ENCODE peak calls at places on chromosomes 11 and 22, in nine cellular contexts. V is ovary, K is Peyer's patch, X is Caco-2, H is astrocyte, Q is thoracic aorta, B is GM10248, N is Calu3, M is right atrium auricular region. G is an unnamed sample.

GRCh38 chr11:27429740-27430451 is 42.7 kb downstream of the LGR4 start:
- DNase-seq in B (no peak), Q (no peak), M (no peak), V (no peak), N (no peak), H (peak), K (no peak), X (no peak), G (peak)

GRCh38 chr11:31246451-31247165 is 122.9 kb downstream of the DCDC1 start:
- DNase-seq in N (no peak), K (no peak), X (no peak), H (peak), B (no peak), V (no peak), M (no peak), Q (no peak), G (no peak)

GRCh38 chr11:73325036-73325981 is 17.2 kb downstream of the ARHGEF17 start:
- DNase-seq in X (no peak), H (no peak), B (peak), K (no peak), N (no peak), Q (no peak), V (no peak), M (no peak), G (peak)

GRCh38 chr11:110069158-110069737 is 23.9 kb upstream of the ZC3H12C start:
- DNase-seq in H (peak), Q (no peak), K (no peak), X (no peak), V (no peak), M (no peak), B (no peak), N (no peak), G (peak)

GRCh38 chr11:68904458-68904847 is 762 bp downstream of the IGHMBP2 start:
- DNase-seq in Q (no peak), B (no peak), M (no peak), K (no peak), N (peak), X (no peak), V (no peak), H (no peak), G (no peak)

GRCh38 chr22:39534591-39535301 is 2.2 kb upstream of the RPS19BP1 start:
- DNase-seq in X (peak), M (peak), H (no peak), K (peak), N (peak), B (peak), Q (no peak), V (peak), G (no peak)

GRCh38 chr11:86218125-86219081 is 26.1 kb upstream of the EED start:
- DNase-seq in Q (no peak), B (peak), K (peak), X (peak), H (peak), V (peak), N (peak), M (peak), G (peak)

GRCh38 chr11:57459112-57460016 is 964 bp upstream of the RTN4RL2 start:
- DNase-seq in B (peak), V (no peak), Q (no peak), N (no peak), M (no peak), H (no peak), X (no peak), K (no peak), G (no peak)

GRCh38 chr11:7571640-7572000 is 57.8 kb downstream of the PPFIBP2 start:
- DNase-seq in K (peak), X (peak), N (peak), M (peak), V (peak), B (peak), Q (no peak), H (peak), G (peak)

GRCh38 chr11:134474070-134474860 is 62.2 kb upstream of the B3GAT1 start:
- DNase-seq in V (no peak), X (no peak), B (no peak), N (no peak), H (no peak), K (peak), Q (no peak), M (no peak), G (no peak)

GRCh38 chr11:270451-271208 is 7.6 kb upstream of the NLRP6 start:
- DNase-seq in X (no peak), N (no peak), Q (no peak), V (no peak), B (no peak), H (no peak), K (peak), M (no peak), G (no peak)

GRCh38 chr11:123543796-123544195 is 110.6 kb downstream of the SCN3B start:
- DNase-seq in K (no peak), N (no peak), Q (no peak), B (no peak), X (no peak), V (no peak), H (peak), M (no peak), G (peak)

GRCh38 chr11:65864758-65865471 is 4.7 kb downstream of the MUS81 start:
- DNase-seq in X (no peak), V (peak), K (no peak), H (no peak), B (no peak), M (no peak), N (no peak), Q (no peak), G (no peak)

GRCh38 chr22:44129614-44129976 is 51.1 kb upstream of the PARVG start:
- DNase-seq in H (peak), N (no peak), X (no peak), Q (no peak), M (no peak), B (no peak), K (no peak), V (no peak), G (no peak)

GRCh38 chr11:130313383-130314183 is 1.1 kb downstream of the ZBTB44 start:
- DNase-seq in B (no peak), Q (no peak), V (no peak), M (no peak), H (no peak), N (no peak), K (no peak), X (no peak), G (no peak)

GRCh38 chr11:93133710-93134109 is 64.1 kb downstream of the SLC36A4 start:
- DNase-seq in H (peak), X (no peak), B (no peak), M (no peak), N (no peak), K (no peak), V (no peak), Q (no peak), G (peak)

GRCh38 chr11:117369521-117369920 is 41.9 kb downstream of the CEP164 start:
- DNase-seq in M (no peak), V (no peak), K (no peak), N (no peak), B (no peak), X (no peak), H (no peak), Q (no peak), G (no peak)
- TF ChIP-seq CTCF in M (no peak), V (no peak), K (no peak), N (no peak), B (no peak), X (no peak), H (no peak), Q (no peak), G (no peak)

DNA sequence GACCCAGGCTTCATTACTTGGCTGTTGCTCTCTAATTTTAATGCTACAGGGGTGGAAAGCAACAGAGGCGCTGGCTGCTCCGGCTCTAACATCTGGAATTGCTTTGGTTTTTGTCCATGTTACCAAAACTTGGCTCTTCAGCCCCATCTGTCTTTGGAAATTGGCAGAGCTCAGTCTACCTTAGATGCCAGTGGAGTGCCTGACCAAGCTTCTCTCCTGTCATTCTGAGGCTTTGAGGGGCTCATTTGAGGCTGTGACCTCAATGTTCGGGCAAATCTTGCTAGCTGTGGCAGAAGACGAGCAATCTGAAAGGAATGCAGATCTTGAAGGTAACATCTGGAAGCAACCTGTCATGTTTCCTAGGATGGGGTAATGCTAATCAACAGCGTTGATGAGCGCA is 409.5 kb upstream of the SYN3 start:
- DNase-seq in X (no peak), M (no peak), B (no peak), K (no peak), N (no peak), Q (no peak), V (no peak), H (no peak), G (no peak)
- TF ChIP-seq CTCF in X (no peak), M (peak), B (no peak), K (no peak), N (no peak), Q (no peak), V (no peak), H (no peak), G (no peak)

DNA sequence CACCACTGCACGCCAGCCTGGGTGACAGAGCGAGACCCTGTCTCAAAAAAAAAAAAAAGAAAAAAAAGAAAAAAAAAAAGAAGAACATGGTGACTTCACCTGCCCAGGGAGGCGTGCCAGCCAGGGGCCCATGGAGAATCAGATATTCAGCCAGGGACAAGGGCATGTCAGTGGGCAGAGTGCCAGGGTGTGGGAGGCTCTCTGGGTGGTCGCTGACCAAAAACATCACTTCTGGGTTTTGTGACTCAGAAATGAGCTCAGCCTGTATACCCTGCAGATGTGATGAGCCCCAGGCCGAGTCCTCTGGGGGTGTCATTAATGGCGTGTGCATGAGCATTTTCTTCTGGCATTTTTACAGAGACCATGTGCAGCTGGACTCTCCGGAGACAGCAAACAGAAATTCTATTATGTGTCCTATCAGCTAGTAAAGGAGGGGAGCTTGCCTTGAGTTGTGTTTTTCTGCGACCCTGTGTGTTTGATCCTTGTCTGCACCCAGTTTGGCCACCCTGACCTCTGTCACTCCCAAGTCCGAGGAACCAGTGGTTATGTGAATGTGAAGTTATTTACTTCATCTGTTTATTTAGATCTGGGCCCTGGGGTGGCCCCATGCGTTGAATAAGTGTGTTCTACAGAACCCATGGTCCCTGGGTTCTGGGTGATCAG is 53.6 kb downstream of the BCR start:
- DNase-seq in K (no peak), N (no peak), H (peak), X (no peak), M (no peak), B (no peak), Q (no peak), V (no peak), G (peak)
- TF ChIP-seq CTCF in K (no peak), N (no peak), H (no peak), X (no peak), M (no peak), B (no peak), Q (no peak), V (no peak), G (no peak)

GRCh38 chr22:36991220-36991619 is 28.0 kb downstream of the TST start:
- DNase-seq in K (no peak), N (no peak), B (no peak), Q (no peak), X (no peak), V (no peak), M (no peak), H (no peak), G (no peak)

GRCh38 chr22:36988075-36988474 is 31.2 kb downstream of the TST start:
- DNase-seq in M (no peak), K (no peak), N (no peak), V (no peak), B (no peak), X (no peak), Q (no peak), H (no peak), G (no peak)

GRCh38 chr22:36985490-36985889 is 33.8 kb downstream of the TST start:
- DNase-seq in H (no peak), Q (no peak), M (no peak), K (no peak), X (no peak), B (no peak), V (no peak), N (no peak), G (no peak)

GRCh38 chr22:36982136-36982535 is 37.1 kb downstream of the TST start:
- DNase-seq in Q (no peak), N (no peak), V (no peak), K (no peak), X (no peak), M (no peak), H (no peak), B (no peak), G (no peak)

DNA sequence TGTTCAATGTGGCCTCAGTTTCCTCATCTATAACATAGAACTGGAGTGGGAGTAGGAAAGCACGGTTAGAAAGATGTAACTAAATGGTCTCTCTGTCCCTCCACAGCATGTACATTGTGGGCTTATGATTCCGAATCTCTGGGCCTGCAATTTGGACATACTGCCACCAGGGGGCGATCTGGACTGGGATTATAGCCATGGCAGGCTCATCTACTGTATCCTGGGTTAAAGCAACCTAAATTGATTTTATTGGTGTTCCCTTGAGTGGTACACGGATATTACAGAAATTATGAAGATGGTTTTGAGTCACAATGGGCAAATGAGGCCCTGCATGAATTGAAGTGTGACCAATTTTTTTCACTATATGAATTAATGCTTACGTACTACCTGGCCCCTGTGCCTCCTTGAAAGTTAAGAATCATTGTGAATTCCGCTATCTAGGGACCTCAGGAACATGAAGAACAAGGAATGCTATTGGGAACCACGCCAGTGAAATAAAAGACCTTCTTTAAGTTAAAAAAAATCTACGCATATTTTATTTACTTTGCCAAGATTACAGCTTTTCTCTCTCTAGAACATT is 32.9 kb downstream of the TST start:
- DNase-seq in K (no peak), H (no peak), N (peak), V (no peak), M (no peak), X (no peak), B (no peak), Q (no peak), G (no peak)
- TF ChIP-seq CTCF in K (no peak), H (peak), N (peak), V (peak), M (peak), X (peak), B (peak), Q (peak), G (peak)

GRCh38 chr11:10750838-10751580 is at the start of gene CTR9:
- DNase-seq in K (peak), Q (peak), X (peak), N (peak), V (peak), B (peak), H (peak), M (peak), G (peak)
- TF ChIP-seq CTCF in K (no peak), Q (no peak), X (no peak), N (no peak), V (peak), B (peak), H (no peak), M (peak), G (peak)

GRCh38 chr11:33835143-33835878 is 56.6 kb downstream of the LMO2 start:
- DNase-seq in M (no peak), K (no peak), B (no peak), H (peak), V (no peak), Q (no peak), X (no peak), N (no peak), G (peak)
- TF ChIP-seq CTCF in M (peak), K (no peak), B (no peak), H (peak), V (peak), Q (no peak), X (peak), N (peak), G (peak)

GRCh38 chr11:96424693-96425092 is 34.9 kb downstream of the JRKL start:
- DNase-seq in K (no peak), Q (no peak), H (peak), M (no peak), X (no peak), N (no peak), V (no peak), B (no peak), G (peak)

GRCh38 chr11:96430668-96431067 is 40.9 kb downstream of the JRKL start:
- DNase-seq in H (no peak), M (no peak), N (no peak), K (no peak), Q (no peak), X (no peak), V (no peak), B (no peak), G (no peak)

DNA sequence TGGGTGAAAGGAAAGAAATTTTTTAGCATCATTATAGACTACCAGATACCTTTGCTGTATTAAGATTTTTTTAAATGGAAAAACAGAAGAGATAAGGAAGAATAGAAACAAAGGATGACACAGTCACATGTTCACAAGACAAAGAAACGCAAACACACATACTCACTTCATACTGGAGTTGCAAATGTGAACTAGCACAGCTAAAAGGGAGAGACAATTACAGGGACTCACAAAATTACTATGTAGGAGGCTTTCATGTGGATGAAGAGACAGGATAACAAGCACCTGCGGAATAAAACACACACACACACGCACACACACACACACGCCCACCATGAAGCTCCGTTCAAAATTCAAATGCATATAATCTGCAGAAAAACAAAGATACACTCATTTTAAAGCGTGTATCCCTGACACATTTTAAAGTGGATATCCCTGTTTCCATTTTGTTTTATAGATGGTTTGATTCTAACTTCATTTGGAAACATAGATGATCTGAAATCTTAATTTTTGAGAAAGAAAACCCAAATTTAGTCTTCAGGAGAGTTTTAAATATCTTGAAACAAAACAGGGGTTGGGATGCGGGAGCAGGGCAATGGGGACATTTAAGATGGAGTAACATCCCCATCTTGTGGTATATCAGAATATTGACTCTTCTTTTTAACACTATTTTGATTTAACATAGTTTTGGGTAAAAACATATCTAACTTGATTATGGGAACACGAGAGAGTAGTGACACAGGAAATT is 36.7 kb downstream of the JRKL start:
- DNase-seq in X (no peak), M (no peak), K (no peak), B (peak), N (no peak), Q (no peak), V (no peak), H (peak), G (peak)
- TF ChIP-seq CTCF in X (peak), M (peak), K (no peak), B (peak), N (peak), Q (peak), V (peak), H (peak), G (peak)

GRCh38 chr11:32586576-32587190 is 3.1 kb downstream of the EIF3M start:
- DNase-seq in M (no peak), Q (no peak), K (no peak), H (no peak), X (no peak), V (no peak), N (peak), B (no peak), G (peak)
- TF ChIP-seq CTCF in M (no peak), Q (no peak), K (no peak), H (peak), X (peak), V (no peak), N (no peak), B (peak), G (peak)

DNA sequence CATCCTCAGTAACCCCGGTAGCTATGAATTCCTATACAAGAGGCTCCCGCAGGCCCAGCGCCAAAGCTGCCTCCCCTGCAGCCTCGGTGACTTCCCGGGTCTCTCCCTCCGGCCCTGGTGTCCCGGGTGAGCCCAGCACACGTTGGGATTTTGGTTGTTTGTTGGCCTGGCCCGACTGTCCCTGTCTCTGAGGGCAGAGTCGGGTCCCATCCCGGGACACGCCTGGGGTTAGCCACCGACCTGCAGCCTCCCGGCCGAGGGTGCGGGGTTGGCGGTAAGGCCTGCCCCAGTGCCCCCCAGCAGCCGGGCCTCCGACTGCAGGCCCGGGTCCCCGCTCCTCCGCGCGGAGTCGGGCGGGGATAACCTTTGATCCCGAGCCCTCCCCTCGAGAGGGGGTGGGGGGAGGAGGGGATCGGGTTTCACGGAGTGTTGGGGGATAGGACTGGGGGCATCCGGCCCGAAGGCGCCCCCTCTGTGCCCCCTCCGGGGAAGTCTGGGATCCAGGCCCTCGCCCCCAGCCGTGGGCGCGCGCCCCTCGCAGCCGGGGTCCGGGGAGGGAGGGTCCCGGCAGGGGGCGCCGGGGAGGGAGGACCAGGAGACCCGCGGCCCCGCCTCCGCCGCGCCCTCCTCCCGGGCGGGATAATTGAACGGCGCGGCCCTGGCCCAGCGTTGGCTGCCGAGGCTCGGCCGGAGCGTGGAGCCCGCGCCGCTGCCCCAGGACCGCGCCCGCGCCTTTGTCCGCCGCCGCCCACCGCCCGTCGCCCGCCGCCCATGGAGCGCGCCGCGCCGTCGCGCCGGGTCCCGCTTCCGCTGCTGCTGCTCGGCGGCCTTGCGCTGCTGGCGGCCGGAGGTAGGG is at the start of gene FBLN1:
- DNase-seq in H (no peak), M (no peak), K (no peak), Q (no peak), V (peak), N (peak), B (no peak), X (peak), G (no peak)
- TF ChIP-seq CTCF in H (no peak), M (peak), K (no peak), Q (no peak), V (peak), N (peak), B (no peak), X (peak), G (peak)

G was measured in HFFc6.